ENCODE peak calls at places on chromosomes 6 and 20, in five cellular contexts. One of them, this sample, is unnamed.

GRCh38 chr6:151211075-151211474 is 28.7 kb upstream of the AKAP12 start:
- DNase-seq in Calu3: no peak
- DNase-seq in lower lobe of right lung: no peak
- DNase-seq in hepatocyte: no peak
- DNase-seq in AG09319: no peak
- DNase-seq in this sample: no peak

GRCh38 chr20:22402990-22403859 is 181.1 kb downstream of the FOXA2 start:
- DNase-seq in Calu3: no peak
- DNase-seq in lower lobe of right lung: no peak
- DNase-seq in hepatocyte: peak
- DNase-seq in AG09319: no peak
- DNase-seq in this sample: no peak

GRCh38 chr20:17538517-17539170 is 7.5 kb upstream of the BFSP1 start:
- DNase-seq in Calu3: no peak
- DNase-seq in lower lobe of right lung: no peak
- DNase-seq in hepatocyte: no peak
- DNase-seq in AG09319: no peak
- DNase-seq in this sample: peak

GRCh38 chr6:25655746-25656145 is 3.7 kb downstream of the SCGN start:
- DNase-seq in Calu3: no peak
- DNase-seq in lower lobe of right lung: no peak
- DNase-seq in hepatocyte: no peak
- DNase-seq in AG09319: no peak
- DNase-seq in this sample: no peak

GRCh38 chr20:49388790-49389189 is 93.7 kb downstream of the KCNB1 start:
- DNase-seq in Calu3: no peak
- DNase-seq in lower lobe of right lung: no peak
- DNase-seq in hepatocyte: no peak
- DNase-seq in AG09319: no peak
- DNase-seq in this sample: no peak

GRCh38 chr6:91166271-91166670 is 579.4 kb upstream of the MAP3K7 start:
- DNase-seq in Calu3: no peak
- DNase-seq in lower lobe of right lung: no peak
- DNase-seq in hepatocyte: no peak
- DNase-seq in AG09319: no peak
- DNase-seq in this sample: no peak

GRCh38 chr20:53020834-53021233 is 48.7 kb downstream of the TSHZ2 start:
- DNase-seq in Calu3: no peak
- DNase-seq in lower lobe of right lung: no peak
- DNase-seq in hepatocyte: no peak
- DNase-seq in AG09319: no peak
- DNase-seq in this sample: no peak

GRCh38 chr6:36099872-36100483 is 30.3 kb upstream of the MAPK13 start:
- DNase-seq in Calu3: no peak
- DNase-seq in lower lobe of right lung: no peak
- DNase-seq in hepatocyte: no peak
- DNase-seq in AG09319: no peak
- DNase-seq in this sample: no peak

GRCh38 chr6:37146735-37147157 is 23.2 kb upstream of the PIM1 start:
- DNase-seq in Calu3: no peak
- DNase-seq in lower lobe of right lung: no peak
- DNase-seq in hepatocyte: no peak
- DNase-seq in AG09319: no peak
- DNase-seq in this sample: no peak

GRCh38 chr20:62929051-62929538 is 2.8 kb upstream of the DIDO1 start:
- DNase-seq in Calu3: peak
- DNase-seq in lower lobe of right lung: peak
- DNase-seq in hepatocyte: peak
- DNase-seq in AG09319: no peak
- DNase-seq in this sample: peak

GRCh38 chr6:73694711-73695411 is 1.1 kb upstream of the CD109 start:
- DNase-seq in Calu3: no peak
- DNase-seq in lower lobe of right lung: no peak
- DNase-seq in hepatocyte: no peak
- DNase-seq in AG09319: no peak
- DNase-seq in this sample: no peak

GRCh38 chr6:33638581-33638980 is 17.5 kb downstream of the ITPR3 start:
- DNase-seq in Calu3: peak
- DNase-seq in lower lobe of right lung: peak
- DNase-seq in hepatocyte: peak
- DNase-seq in AG09319: no peak
- DNase-seq in this sample: no peak

GRCh38 chr6:11459002-11459658 is 78.4 kb upstream of the TMEM170B start:
- DNase-seq in Calu3: no peak
- DNase-seq in lower lobe of right lung: no peak
- DNase-seq in hepatocyte: no peak
- DNase-seq in AG09319: no peak
- DNase-seq in this sample: peak

GRCh38 chr20:6134592-6134991 is 11.8 kb upstream of the FERMT1 start:
- DNase-seq in Calu3: no peak
- DNase-seq in lower lobe of right lung: no peak
- DNase-seq in hepatocyte: no peak
- DNase-seq in AG09319: no peak
- DNase-seq in this sample: no peak

GRCh38 chr6:78995946-78996345 is 82.1 kb downstream of the PHIP start:
- DNase-seq in Calu3: no peak
- DNase-seq in lower lobe of right lung: no peak
- DNase-seq in hepatocyte: no peak
- DNase-seq in AG09319: no peak
- DNase-seq in this sample: no peak

GRCh38 chr20:32465092-32465900 is 107.2 kb downstream of the ASXL1 start:
- DNase-seq in Calu3: peak
- DNase-seq in lower lobe of right lung: peak
- DNase-seq in hepatocyte: peak
- DNase-seq in AG09319: peak
- DNase-seq in this sample: no peak

GRCh38 chr6:161727063-161727462 is 453.2 kb upstream of the AGPAT4 start:
- DNase-seq in Calu3: no peak
- DNase-seq in lower lobe of right lung: no peak
- DNase-seq in hepatocyte: no peak
- DNase-seq in AG09319: no peak
- DNase-seq in this sample: no peak

GRCh38 chr20:58306421-58307261 is 2.9 kb upstream of the RAB22A start:
- DNase-seq in Calu3: peak
- DNase-seq in lower lobe of right lung: peak
- DNase-seq in hepatocyte: peak
- DNase-seq in AG09319: no peak
- DNase-seq in this sample: peak

GRCh38 chr6:24223131-24223715 is 97.2 kb downstream of the NRSN1 start:
- DNase-seq in Calu3: no peak
- DNase-seq in lower lobe of right lung: no peak
- DNase-seq in hepatocyte: no peak
- DNase-seq in AG09319: no peak
- DNase-seq in this sample: no peak

GRCh38 chr6:145534986-145535385 is 200.3 kb downstream of the EPM2A start:
- DNase-seq in Calu3: no peak
- DNase-seq in lower lobe of right lung: no peak
- DNase-seq in hepatocyte: no peak
- DNase-seq in AG09319: no peak
- DNase-seq in this sample: no peak

GRCh38 chr20:36462440-36463211 is 78.7 kb upstream of the MYL9 start:
- DNase-seq in Calu3: peak
- DNase-seq in lower lobe of right lung: peak
- DNase-seq in hepatocyte: peak
- DNase-seq in AG09319: no peak
- DNase-seq in this sample: no peak

GRCh38 chr6:43436577-43437282 is 9.4 kb downstream of the ABCC10 start:
- DNase-seq in Calu3: peak
- DNase-seq in lower lobe of right lung: no peak
- DNase-seq in hepatocyte: peak
- DNase-seq in AG09319: peak
- DNase-seq in this sample: no peak

GRCh38 chr20:10314198-10314597 is 95.6 kb downstream of the SNAP25 start:
- DNase-seq in Calu3: no peak
- DNase-seq in lower lobe of right lung: no peak
- DNase-seq in hepatocyte: no peak
- DNase-seq in AG09319: no peak
- DNase-seq in this sample: no peak

GRCh38 chr6:3230275-3231212 is 3.1 kb upstream of the TUBB2B start:
- DNase-seq in Calu3: no peak
- DNase-seq in lower lobe of right lung: no peak
- DNase-seq in hepatocyte: peak
- DNase-seq in AG09319: no peak
- DNase-seq in this sample: no peak

GRCh38 chr6:86856937-86857563 is 80.3 kb upstream of the HTR1E start:
- DNase-seq in Calu3: peak
- DNase-seq in lower lobe of right lung: no peak
- DNase-seq in hepatocyte: peak
- DNase-seq in AG09319: no peak
- DNase-seq in this sample: peak

GRCh38 chr6:87742106-87742505 is 40.1 kb upstream of the AKIRIN2 start:
- DNase-seq in Calu3: no peak
- DNase-seq in lower lobe of right lung: no peak
- DNase-seq in hepatocyte: no peak
- DNase-seq in AG09319: no peak
- DNase-seq in this sample: peak

DNA sequence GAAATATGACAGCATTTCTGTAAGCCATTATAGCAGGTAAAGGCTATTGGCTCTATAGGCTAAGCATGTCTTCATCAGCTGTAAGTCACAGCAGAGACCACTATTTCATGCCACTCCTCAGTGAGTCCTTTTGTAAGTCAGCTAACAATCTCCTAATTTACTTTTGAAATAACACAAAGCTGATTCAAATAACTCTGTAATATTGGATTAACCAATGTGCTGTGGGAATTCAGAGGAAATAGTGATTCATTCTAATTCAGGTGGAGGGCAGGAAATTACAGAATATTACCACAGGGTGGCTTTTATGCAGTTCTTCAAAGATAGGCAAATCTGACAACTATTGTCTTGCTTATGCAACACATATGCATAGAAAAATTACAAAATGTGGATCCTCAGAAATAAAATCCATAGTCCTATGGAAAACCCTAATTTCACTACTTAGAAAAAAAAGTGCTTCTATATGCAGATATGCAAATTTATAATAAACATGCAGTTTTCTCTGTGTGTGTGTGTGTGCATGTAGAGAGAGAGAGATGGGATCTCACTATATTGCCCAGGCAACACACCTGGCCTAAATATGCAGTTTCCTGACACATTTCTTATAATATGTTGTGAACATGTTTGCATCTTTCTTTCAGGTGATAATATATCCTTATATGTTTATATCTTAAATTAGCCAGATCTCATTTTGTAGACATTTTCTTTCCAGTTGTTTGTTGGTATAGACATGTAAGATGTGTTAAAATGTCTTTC is 4.8 kb upstream of the SMIM28 start:
- DNase-seq in Calu3: no peak
- DNase-seq in lower lobe of right lung: no peak
- DNase-seq in hepatocyte: no peak
- DNase-seq in AG09319: no peak
- DNase-seq in this sample: no peak
- TF ChIP-seq CTCF in Calu3: no peak
- TF ChIP-seq CTCF in lower lobe of right lung: no peak
- TF ChIP-seq CTCF in hepatocyte: no peak
- TF ChIP-seq CTCF in AG09319: no peak
- TF ChIP-seq CTCF in this sample: no peak

DNA sequence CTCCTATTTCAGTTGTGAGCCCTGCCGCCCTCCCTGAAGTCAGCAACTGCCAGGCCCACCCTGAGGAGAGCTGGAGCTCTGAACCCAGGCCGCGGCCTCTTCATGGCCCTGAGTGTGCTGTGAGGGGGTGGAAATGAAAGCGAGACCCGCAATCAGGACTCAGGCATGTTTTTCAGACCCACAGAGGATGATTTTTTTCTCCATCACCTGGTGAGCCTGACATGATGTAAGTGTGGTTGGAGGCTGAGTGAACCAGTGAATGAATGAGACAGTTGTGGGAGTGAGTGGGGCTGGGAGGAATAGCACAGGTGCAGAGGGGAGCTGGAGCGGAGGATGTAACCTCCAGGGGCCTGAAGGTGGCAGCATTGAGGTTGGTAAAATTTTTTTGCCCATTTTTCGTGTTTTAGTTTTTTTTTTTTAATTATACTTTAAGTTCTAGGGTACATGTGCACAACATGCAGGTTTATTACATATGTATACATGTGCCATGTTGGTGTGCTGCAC is 18.3 kb downstream of the RAET1L start:
- DNase-seq in Calu3: peak
- DNase-seq in lower lobe of right lung: no peak
- DNase-seq in hepatocyte: peak
- DNase-seq in AG09319: no peak
- DNase-seq in this sample: peak
- TF ChIP-seq CTCF in Calu3: no peak
- TF ChIP-seq CTCF in lower lobe of right lung: peak
- TF ChIP-seq CTCF in hepatocyte: peak
- TF ChIP-seq CTCF in AG09319: peak
- TF ChIP-seq CTCF in this sample: peak

DNA sequence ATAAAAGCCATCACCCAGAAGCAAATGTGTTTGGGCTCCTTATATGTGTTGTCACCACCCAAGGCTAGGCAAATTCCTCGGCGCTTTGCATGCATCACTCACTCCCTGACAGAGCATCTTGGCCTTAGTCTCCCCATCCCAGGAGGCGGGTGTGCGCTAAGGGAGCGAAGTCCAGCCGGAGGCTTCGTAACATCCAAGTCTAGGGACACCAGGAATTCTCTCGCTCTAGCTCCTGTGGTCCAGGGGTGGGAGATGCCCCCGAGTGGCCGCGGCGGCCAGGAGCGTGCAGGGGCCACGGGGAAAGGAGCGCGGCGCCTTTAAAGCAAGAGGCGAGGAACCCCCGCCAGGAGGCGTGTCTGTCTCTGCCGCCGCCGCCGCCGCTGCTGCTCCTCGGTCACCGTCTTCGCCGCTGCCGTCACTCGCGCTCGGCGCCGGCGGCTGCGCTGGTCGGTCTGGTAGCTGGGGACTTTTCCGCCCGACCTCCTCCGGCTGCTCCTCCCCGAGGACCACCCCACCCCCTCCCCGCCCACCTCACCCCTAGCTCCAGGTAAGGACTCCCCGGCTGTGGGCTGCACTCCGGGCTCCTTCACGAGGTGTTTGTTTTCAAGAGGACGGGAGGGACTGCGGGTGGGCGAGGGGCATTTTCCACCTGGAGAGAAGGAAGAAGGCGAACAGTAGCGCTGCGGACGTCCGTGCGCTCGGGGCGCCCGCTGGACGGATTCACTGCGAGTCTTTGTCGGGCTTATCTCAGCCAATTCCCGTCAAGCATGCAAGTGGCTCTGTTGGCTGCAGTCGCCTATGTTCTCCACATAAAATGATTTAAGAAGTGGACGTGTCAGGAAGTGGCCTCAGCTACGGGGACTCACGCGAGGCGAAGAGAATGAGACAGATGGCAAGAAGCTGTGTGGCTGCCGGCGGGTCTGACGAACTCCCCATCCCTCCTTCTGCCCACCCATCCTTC is at the start of gene GRIK2:
- DNase-seq in Calu3: peak
- DNase-seq in lower lobe of right lung: no peak
- DNase-seq in hepatocyte: peak
- DNase-seq in AG09319: no peak
- DNase-seq in this sample: no peak
- TF ChIP-seq CTCF in Calu3: peak
- TF ChIP-seq CTCF in lower lobe of right lung: no peak
- TF ChIP-seq CTCF in hepatocyte: peak
- TF ChIP-seq CTCF in AG09319: no peak
- TF ChIP-seq CTCF in this sample: no peak

DNA sequence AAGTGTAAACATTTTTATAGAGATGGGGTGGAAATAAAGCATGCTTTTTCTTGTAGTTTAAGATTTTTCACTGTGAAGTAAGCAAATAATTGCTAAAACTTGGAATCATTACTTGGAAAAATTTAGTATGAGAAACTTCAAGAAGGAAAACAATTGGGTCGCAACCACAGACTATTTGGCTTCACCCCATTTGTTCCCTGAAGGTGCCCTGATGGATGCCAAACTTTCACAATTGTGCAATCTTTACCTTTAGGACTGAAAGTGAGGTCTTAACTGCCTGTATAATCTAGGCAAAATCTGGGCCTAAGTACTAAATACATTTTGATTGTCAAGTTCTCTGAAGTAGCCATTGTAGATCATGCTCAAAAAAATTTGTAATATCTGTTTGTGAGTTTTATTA is 330.1 kb downstream of the HDGFL1 start:
- DNase-seq in Calu3: no peak
- DNase-seq in lower lobe of right lung: no peak
- DNase-seq in hepatocyte: no peak
- DNase-seq in AG09319: no peak
- DNase-seq in this sample: no peak
- TF ChIP-seq CTCF in Calu3: no peak
- TF ChIP-seq CTCF in lower lobe of right lung: no peak
- TF ChIP-seq CTCF in hepatocyte: no peak
- TF ChIP-seq CTCF in AG09319: no peak
- TF ChIP-seq CTCF in this sample: no peak

This sample was measured in GM20000.